ENCODE peak calls at places on chromosomes 13 and 19, in nine cellular contexts. C is cardiac muscle cell; X is activated CD4-positive, alpha-beta T cell treated with anti-CD3 and anti-CD28 coated beads, Interleukin-2, amount 50 U/mL, for 24 hours; M is Daoy; B is hippocampal formation; O is midbrain; Q is neural progenitor cell; F is psoas muscle; T is AG10803. G is an unnamed sample.

GRCh38 chr19:3606690-3607289 is at the start of gene TBXA2R:
- DNase-seq in F (no peak), C (peak), X (no peak), Q (peak), O (no peak), T (peak), M (peak), B (no peak), G (no peak)

GRCh38 chr13:113997845-113998751 is 24.2 kb upstream of the C13orf46 start:
- DNase-seq in F (peak), O (no peak), X (no peak), T (peak), M (peak), Q (no peak), C (no peak), B (no peak), G (no peak)

GRCh38 chr13:102846261-102847015 is 606 bp downstream of the ERCC5 start:
- DNase-seq in O (peak), X (no peak), C (peak), T (peak), M (peak), F (peak), B (peak), Q (peak), G (peak)

GRCh38 chr19:4108767-4109625 is 14.9 kb downstream of the MAP2K2 start:
- DNase-seq in B (no peak), M (no peak), C (no peak), O (no peak), X (no peak), T (no peak), F (no peak), Q (no peak), G (no peak)

GRCh38 chr19:12159773-12160414 is 3.0 kb upstream of the ZNF136 start:
- DNase-seq in M (no peak), O (no peak), B (no peak), F (no peak), T (no peak), C (no peak), Q (peak), X (no peak), G (no peak)

GRCh38 chr19:17353386-17353785 is 16.0 kb downstream of the GTPBP3 start:
- DNase-seq in Q (no peak), X (no peak), O (no peak), F (no peak), T (no peak), C (no peak), B (no peak), M (no peak), G (no peak)

GRCh38 chr19:41926028-41926860 is 2.0 kb downstream of the ERFL start:
- DNase-seq in C (no peak), Q (peak), M (no peak), O (no peak), F (no peak), T (no peak), B (no peak), X (no peak), G (no peak)

GRCh38 chr13:113874177-113874576 is 10.3 kb upstream of the GAS6 start:
- DNase-seq in Q (no peak), X (no peak), F (no peak), O (no peak), M (no peak), C (no peak), T (no peak), B (no peak), G (no peak)

GRCh38 chr19:17784201-17785008 is 10.5 kb upstream of the B3GNT3 start:
- DNase-seq in Q (peak), F (no peak), X (peak), C (peak), T (peak), M (peak), B (peak), O (peak), G (no peak)

GRCh38 chr13:111572956-111573355 is 252.5 kb downstream of the TEX29 start:
- DNase-seq in T (no peak), M (no peak), X (no peak), C (no peak), F (no peak), Q (no peak), O (no peak), B (no peak), G (no peak)

GRCh38 chr19:41407271-41407670 is 9.7 kb downstream of the BCKDHA start:
- DNase-seq in B (no peak), M (no peak), T (no peak), X (no peak), O (no peak), F (no peak), C (no peak), Q (peak), G (no peak)

GRCh38 chr19:38848299-38849146 is 1.3 kb downstream of the HNRNPL start:
- DNase-seq in X (no peak), T (no peak), B (no peak), M (no peak), O (no peak), F (no peak), C (no peak), Q (no peak), G (no peak)

GRCh38 chr19:49872245-49873148 is 4.7 kb downstream of the AKT1S1 start:
- DNase-seq in O (no peak), B (no peak), C (no peak), M (no peak), F (no peak), X (no peak), Q (no peak), T (no peak), G (no peak)

GRCh38 chr13:28333204-28333900 is 161.6 kb downstream of the FLT1 start:
- DNase-seq in C (no peak), F (no peak), O (no peak), Q (no peak), X (no peak), B (no peak), T (no peak), M (no peak), G (no peak)

GRCh38 chr19:13463296-13463695 is 43.0 kb downstream of the CACNA1A start:
- DNase-seq in C (peak), B (no peak), Q (peak), M (peak), O (no peak), F (no peak), X (no peak), T (peak), G (no peak)

GRCh38 chr13:99268822-99269221 is 10.6 kb upstream of the GPR18 start:
- DNase-seq in F (no peak), M (no peak), X (no peak), T (no peak), B (no peak), O (no peak), Q (no peak), C (no peak), G (no peak)

GRCh38 chr19:37692956-37693660 is 26.5 kb downstream of the ZNF607 start:
- DNase-seq in M (no peak), T (no peak), X (no peak), O (peak), F (no peak), B (peak), C (no peak), Q (no peak), G (no peak)

GRCh38 chr13:21934309-21934708 is 263.4 kb downstream of the FGF9 start:
- DNase-seq in F (no peak), C (no peak), Q (no peak), O (no peak), B (no peak), T (no peak), X (no peak), M (no peak), G (no peak)

GRCh38 chr19:888615-889385 is 4.2 kb downstream of the MED16 start:
- DNase-seq in C (no peak), M (no peak), F (peak), X (no peak), O (no peak), T (no peak), B (no peak), Q (no peak), G (no peak)

GRCh38 chr19:38606131-38606530 is 11.6 kb downstream of the MAP4K1 start:
- DNase-seq in C (no peak), Q (peak), M (no peak), T (no peak), O (no peak), F (no peak), X (no peak), B (no peak), G (no peak)

GRCh38 chr13:39226359-39226758 is 188.1 kb downstream of the NHLRC3 start:
- DNase-seq in B (no peak), O (no peak), C (no peak), Q (no peak), M (no peak), T (no peak), X (no peak), F (no peak), G (no peak)

GRCh38 chr13:98428256-98428966 is 148.5 kb downstream of the STK24 start:
- DNase-seq in X (no peak), Q (no peak), M (no peak), B (no peak), T (no peak), F (no peak), C (no peak), O (no peak), G (no peak)

GRCh38 chr13:97856001-97856675 is 97.3 kb upstream of the IPO5 start:
- DNase-seq in X (no peak), O (peak), C (peak), T (peak), Q (peak), F (peak), M (no peak), B (no peak), G (no peak)

GRCh38 chr13:54261856-54262255 is 1233.2 kb downstream of the OLFM4 start:
- DNase-seq in F (no peak), T (no peak), X (no peak), B (no peak), Q (no peak), M (no peak), C (no peak), O (no peak), G (no peak)

GRCh38 chr13:113843864-113844556 is 19.9 kb downstream of the GAS6 start:
- DNase-seq in O (no peak), Q (no peak), B (no peak), T (no peak), M (no peak), F (peak), C (no peak), X (no peak), G (no peak)

GRCh38 chr13:97222934-97223710 is 989 bp downstream of the MBNL2 start:
- DNase-seq in C (no peak), M (no peak), F (no peak), O (peak), X (no peak), Q (peak), B (no peak), T (peak), G (no peak)

GRCh38 chr19:4844348-4845179 is 13.1 kb upstream of the TICAM1 start:
- DNase-seq in B (no peak), T (peak), Q (no peak), F (no peak), X (no peak), O (no peak), M (no peak), C (no peak), G (no peak)

GRCh38 chr13:102018716-102019115 is 383.1 kb downstream of the FGF14 start:
- DNase-seq in T (no peak), M (no peak), B (no peak), F (no peak), Q (no peak), O (no peak), C (no peak), X (no peak), G (no peak)

GRCh38 chr19:47891923-47892666 is 6.0 kb upstream of the SULT2A1 start:
- DNase-seq in C (peak), M (no peak), Q (peak), X (no peak), B (no peak), O (no peak), T (no peak), F (no peak), G (no peak)

GRCh38 chr13:71867101-71867814 is at the start of gene DACH1:
- DNase-seq in T (peak), F (peak), O (no peak), B (peak), X (no peak), C (peak), Q (peak), M (no peak), G (no peak)

GRCh38 chr13:45206340-45206739 is 5.5 kb upstream of the KCTD4 start:
- DNase-seq in C (no peak), O (no peak), M (peak), T (peak), B (no peak), Q (no peak), X (no peak), F (no peak), G (peak)

GRCh38 chr13:106063591-106064308 is 471.7 kb downstream of the EFNB2 start:
- DNase-seq in T (peak), O (no peak), F (no peak), C (no peak), B (no peak), M (peak), X (no peak), Q (no peak), G (no peak)

GRCh38 chr19:41206926-41207750 is 11.9 kb upstream of the AXL start:
- DNase-seq in X (no peak), C (no peak), Q (no peak), F (peak), O (no peak), T (peak), B (no peak), M (no peak), G (no peak)

GRCh38 chr13:40328091-40328490 is 338.4 kb downstream of the FOXO1 start:
- DNase-seq in C (no peak), X (no peak), B (no peak), F (no peak), Q (no peak), T (no peak), M (no peak), O (no peak), G (no peak)

GRCh38 chr13:112248406-112248760 is 127.8 kb upstream of the SPACA7 start:
- DNase-seq in T (no peak), B (no peak), O (no peak), Q (no peak), M (no peak), C (no peak), F (no peak), X (no peak), G (no peak)

GRCh38 chr13:110123041-110123809 is 183.7 kb downstream of the COL4A1 start:
- DNase-seq in O (peak), F (no peak), X (no peak), Q (no peak), C (no peak), T (no peak), B (peak), M (no peak), G (no peak)

GRCh38 chr19:40567750-40568494 is 8.8 kb upstream of the SHKBP1 start:
- DNase-seq in C (no peak), M (no peak), X (no peak), B (no peak), Q (peak), F (no peak), O (no peak), T (no peak), G (no peak)

GRCh38 chr19:3136684-3137055 is 837 bp downstream of the GNA15 start:
- DNase-seq in F (no peak), Q (no peak), M (no peak), C (no peak), O (no peak), B (no peak), T (no peak), X (no peak), G (no peak)

G was measured in SW 1271.